ENCODE peak calls at places on chromosomes 13 and 19, in six cellular contexts. One of them, this sample, is unnamed.

GRCh38 chr19:10238172-10238783 is 7.1 kb upstream of the S1PR2 start:
- DNase-seq in ascending aorta: no peak
- DNase-seq in left ventricle myocardium inferior: peak; percentile 79
- DNase-seq in breast epithelium: no peak
- DNase-seq in spleen: no peak
- DNase-seq in CD4-positive, alpha-beta memory T cell: no peak
- DNase-seq in this sample: peak; percentile 85

GRCh38 chr19:48780684-48781391 is 25.5 kb downstream of the FGF21 start:
- DNase-seq in ascending aorta: no peak
- DNase-seq in left ventricle myocardium inferior: no peak
- DNase-seq in breast epithelium: no peak
- DNase-seq in spleen: no peak
- DNase-seq in CD4-positive, alpha-beta memory T cell: no peak
- DNase-seq in this sample: no peak

GRCh38 chr19:52211926-52212571 is 22.2 kb downstream of the PPP2R1A start:
- DNase-seq in ascending aorta: no peak
- DNase-seq in left ventricle myocardium inferior: no peak
- DNase-seq in breast epithelium: no peak
- DNase-seq in spleen: no peak
- DNase-seq in CD4-positive, alpha-beta memory T cell: no peak
- DNase-seq in this sample: no peak

GRCh38 chr13:113119822-113120189 is 2.8 kb upstream of the F10 start:
- DNase-seq in ascending aorta: peak; percentile 50
- DNase-seq in left ventricle myocardium inferior: no peak
- DNase-seq in breast epithelium: no peak
- DNase-seq in spleen: no peak
- DNase-seq in CD4-positive, alpha-beta memory T cell: no peak
- DNase-seq in this sample: no peak

GRCh38 chr19:10533656-10534386 is 9.9 kb upstream of the ATG4D start:
- DNase-seq in ascending aorta: no peak
- DNase-seq in left ventricle myocardium inferior: no peak
- DNase-seq in breast epithelium: no peak
- DNase-seq in spleen: no peak
- DNase-seq in CD4-positive, alpha-beta memory T cell: no peak
- DNase-seq in this sample: peak; percentile 12

GRCh38 chr13:38998739-38999138 is 8.1 kb upstream of the STOML3 start:
- DNase-seq in ascending aorta: no peak
- DNase-seq in left ventricle myocardium inferior: no peak
- DNase-seq in breast epithelium: no peak
- DNase-seq in spleen: no peak
- DNase-seq in CD4-positive, alpha-beta memory T cell: no peak
- DNase-seq in this sample: no peak

GRCh38 chr13:90868321-90868920 is 479.1 kb upstream of the MIR17HG start:
- DNase-seq in ascending aorta: no peak
- DNase-seq in left ventricle myocardium inferior: no peak
- DNase-seq in breast epithelium: no peak
- DNase-seq in spleen: no peak
- DNase-seq in CD4-positive, alpha-beta memory T cell: no peak
- DNase-seq in this sample: no peak

GRCh38 chr19:35882074-35882832 is 13.9 kb downstream of the APLP1 start:
- DNase-seq in ascending aorta: no peak
- DNase-seq in left ventricle myocardium inferior: no peak
- DNase-seq in breast epithelium: no peak
- DNase-seq in spleen: no peak
- DNase-seq in CD4-positive, alpha-beta memory T cell: peak; percentile 75
- DNase-seq in this sample: peak; percentile 51

GRCh38 chr13:20706661-20707060 is 3.2 kb downstream of the IL17D start:
- DNase-seq in ascending aorta: no peak
- DNase-seq in left ventricle myocardium inferior: no peak
- DNase-seq in breast epithelium: no peak
- DNase-seq in spleen: no peak
- DNase-seq in CD4-positive, alpha-beta memory T cell: no peak
- DNase-seq in this sample: no peak

GRCh38 chr13:29039212-29039611 is 219.1 kb downstream of the MTUS2 start:
- DNase-seq in ascending aorta: no peak
- DNase-seq in left ventricle myocardium inferior: no peak
- DNase-seq in breast epithelium: no peak
- DNase-seq in spleen: no peak
- DNase-seq in CD4-positive, alpha-beta memory T cell: no peak
- DNase-seq in this sample: no peak

GRCh38 chr19:50628146-50628545 is 11.5 kb downstream of the SYT3 start:
- DNase-seq in ascending aorta: no peak
- DNase-seq in left ventricle myocardium inferior: no peak
- DNase-seq in breast epithelium: no peak
- DNase-seq in spleen: peak; percentile 24
- DNase-seq in CD4-positive, alpha-beta memory T cell: no peak
- DNase-seq in this sample: no peak

GRCh38 chr19:15508035-15508710 is at the start of gene CYP4F22:
- DNase-seq in ascending aorta: no peak
- DNase-seq in left ventricle myocardium inferior: no peak
- DNase-seq in breast epithelium: no peak
- DNase-seq in spleen: no peak
- DNase-seq in CD4-positive, alpha-beta memory T cell: peak; percentile 15
- DNase-seq in this sample: no peak
- H3K4me3 ChIP-seq in ascending aorta: peak within 1 kb of the TSS; percentile 44
- H3K4me3 ChIP-seq in left ventricle myocardium inferior: peak within 1 kb of the TSS; percentile 43
- H3K4me3 ChIP-seq in breast epithelium: peak within 1 kb of the TSS; percentile 4
- H3K4me3 ChIP-seq in spleen: peak within 1 kb of the TSS; percentile 66
- H3K4me3 ChIP-seq in CD4-positive, alpha-beta memory T cell: no peak within 1 kb of the TSS
- H3K4me3 ChIP-seq in this sample: no peak within 1 kb of the TSS

GRCh38 chr13:109213714-109214113 is 572.7 kb downstream of the IRS2 start:
- DNase-seq in ascending aorta: no peak
- DNase-seq in left ventricle myocardium inferior: no peak
- DNase-seq in breast epithelium: no peak
- DNase-seq in spleen: no peak
- DNase-seq in CD4-positive, alpha-beta memory T cell: no peak
- DNase-seq in this sample: no peak

GRCh38 chr13:109211616-109212015 is 574.8 kb downstream of the IRS2 start:
- DNase-seq in ascending aorta: no peak
- DNase-seq in left ventricle myocardium inferior: no peak
- DNase-seq in breast epithelium: no peak
- DNase-seq in spleen: no peak
- DNase-seq in CD4-positive, alpha-beta memory T cell: no peak
- DNase-seq in this sample: no peak

GRCh38 chr13:109212630-109213029 is 573.8 kb downstream of the IRS2 start:
- DNase-seq in ascending aorta: no peak
- DNase-seq in left ventricle myocardium inferior: no peak
- DNase-seq in breast epithelium: no peak
- DNase-seq in spleen: no peak
- DNase-seq in CD4-positive, alpha-beta memory T cell: no peak
- DNase-seq in this sample: no peak

GRCh38 chr13:109214393-109214792 is 572.0 kb downstream of the IRS2 start:
- DNase-seq in ascending aorta: no peak
- DNase-seq in left ventricle myocardium inferior: no peak
- DNase-seq in breast epithelium: no peak
- DNase-seq in spleen: no peak
- DNase-seq in CD4-positive, alpha-beta memory T cell: no peak
- DNase-seq in this sample: no peak

DNA sequence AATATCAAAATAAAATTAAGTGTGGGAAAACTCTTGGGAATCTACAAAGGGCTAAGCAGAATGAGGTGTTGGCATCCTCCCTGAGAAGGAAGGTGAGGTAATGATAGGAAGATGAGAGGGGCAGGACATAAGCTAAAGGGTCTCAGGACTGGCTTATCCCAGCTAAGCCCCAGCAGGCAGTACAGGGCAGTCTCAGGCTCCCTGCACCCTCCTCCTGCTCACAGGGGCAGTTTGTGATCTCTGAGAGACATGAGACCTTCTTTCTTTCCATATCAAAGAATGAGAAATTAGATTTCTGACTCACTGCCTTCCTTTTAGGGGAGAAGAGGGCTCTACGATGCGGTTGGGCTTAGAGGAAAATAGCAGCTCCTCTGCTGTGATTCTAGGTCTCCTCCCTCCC is 571.0 kb downstream of the IRS2 start:
- DNase-seq in ascending aorta: no peak
- DNase-seq in left ventricle myocardium inferior: no peak
- DNase-seq in breast epithelium: no peak
- DNase-seq in spleen: no peak
- DNase-seq in CD4-positive, alpha-beta memory T cell: no peak
- DNase-seq in this sample: no peak
- H3K4me3 ChIP-seq in ascending aorta: no peak overlapping the region
- H3K4me3 ChIP-seq in left ventricle myocardium inferior: no peak overlapping the region
- H3K4me3 ChIP-seq in breast epithelium: no peak overlapping the region
- H3K4me3 ChIP-seq in spleen: no peak overlapping the region
- H3K4me3 ChIP-seq in CD4-positive, alpha-beta memory T cell: no peak overlapping the region
- H3K4me3 ChIP-seq in this sample: no peak overlapping the region

GRCh38 chr19:3586124-3586626 is 897 bp downstream of the GIPC3 start:
- DNase-seq in ascending aorta: no peak
- DNase-seq in left ventricle myocardium inferior: no peak
- DNase-seq in breast epithelium: no peak
- DNase-seq in spleen: no peak
- DNase-seq in CD4-positive, alpha-beta memory T cell: peak; percentile 29
- DNase-seq in this sample: no peak

GRCh38 chr19:3589949-3590348 is 4.7 kb downstream of the GIPC3 start:
- DNase-seq in ascending aorta: no peak
- DNase-seq in left ventricle myocardium inferior: no peak
- DNase-seq in breast epithelium: no peak
- DNase-seq in spleen: no peak
- DNase-seq in CD4-positive, alpha-beta memory T cell: no peak
- DNase-seq in this sample: no peak

GRCh38 chr19:3586707-3587346 is 1.5 kb downstream of the GIPC3 start:
- DNase-seq in ascending aorta: no peak
- DNase-seq in left ventricle myocardium inferior: no peak
- DNase-seq in breast epithelium: no peak
- DNase-seq in spleen: no peak
- DNase-seq in CD4-positive, alpha-beta memory T cell: no peak
- DNase-seq in this sample: no peak

GRCh38 chr19:3589439-3589838 is 4.2 kb downstream of the GIPC3 start:
- DNase-seq in ascending aorta: no peak
- DNase-seq in left ventricle myocardium inferior: no peak
- DNase-seq in breast epithelium: no peak
- DNase-seq in spleen: no peak
- DNase-seq in CD4-positive, alpha-beta memory T cell: no peak
- DNase-seq in this sample: no peak

DNA sequence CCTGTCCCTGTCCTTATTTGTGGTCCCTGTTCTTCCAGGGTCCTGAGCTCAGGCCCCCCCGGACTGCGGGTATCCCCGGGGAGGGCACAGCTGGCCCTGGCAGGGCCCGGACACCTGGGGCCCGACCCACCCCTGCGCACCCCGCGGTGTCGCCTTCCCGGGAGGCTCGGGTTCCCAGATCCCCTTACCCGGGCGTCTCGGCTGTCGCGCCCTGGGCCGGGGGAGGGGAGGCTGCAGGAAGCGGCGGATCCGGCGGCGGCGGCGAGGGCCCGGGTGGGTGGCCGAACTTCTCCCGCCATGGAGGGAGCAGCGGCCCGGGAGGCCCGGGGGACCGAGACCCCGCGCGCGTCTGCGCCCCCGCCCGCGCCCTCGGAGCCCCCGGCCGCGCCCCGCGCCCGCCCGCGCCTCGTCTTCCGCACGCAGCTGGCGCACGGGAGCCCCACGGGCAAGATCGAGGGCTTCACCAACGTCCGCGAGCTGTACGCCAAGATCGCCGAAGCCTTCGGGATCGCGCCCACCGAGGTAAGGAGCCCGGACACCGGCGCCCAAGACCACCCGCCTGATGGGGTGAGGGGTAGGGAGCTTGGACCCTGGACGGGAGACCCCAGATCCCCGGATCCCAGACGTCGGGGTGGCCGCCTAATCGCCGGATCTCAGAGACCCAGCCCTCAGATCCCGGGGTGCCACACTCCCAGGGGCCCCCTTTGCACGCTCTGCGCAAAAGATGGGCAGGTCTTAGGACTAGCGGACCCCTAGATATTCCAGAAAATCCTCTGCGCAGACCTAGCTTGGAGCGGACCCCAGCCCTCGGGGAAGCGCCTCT is at the start of gene GIPC3:
- DNase-seq in ascending aorta: peak; percentile 65
- DNase-seq in left ventricle myocardium inferior: no peak
- DNase-seq in breast epithelium: no peak
- DNase-seq in spleen: no peak
- DNase-seq in CD4-positive, alpha-beta memory T cell: no peak
- DNase-seq in this sample: no peak
- H3K4me3 ChIP-seq in ascending aorta: peak within 1 kb of the TSS; percentile 62
- H3K4me3 ChIP-seq in left ventricle myocardium inferior: peak within 1 kb of the TSS; percentile 61
- H3K4me3 ChIP-seq in breast epithelium: peak within 1 kb of the TSS; percentile 36
- H3K4me3 ChIP-seq in spleen: peak within 1 kb of the TSS; percentile 71
- H3K4me3 ChIP-seq in CD4-positive, alpha-beta memory T cell: no peak within 1 kb of the TSS
- H3K4me3 ChIP-seq in this sample: peak within 1 kb of the TSS; percentile 36

GRCh38 chr19:40193587-40193849 is 2.3 kb downstream of the MAP3K10 start:
- DNase-seq in ascending aorta: no peak
- DNase-seq in left ventricle myocardium inferior: no peak
- DNase-seq in breast epithelium: no peak
- DNase-seq in spleen: no peak
- DNase-seq in CD4-positive, alpha-beta memory T cell: no peak
- DNase-seq in this sample: no peak
- H3K4me3 ChIP-seq in ascending aorta: no peak overlapping the region
- H3K4me3 ChIP-seq in left ventricle myocardium inferior: no peak overlapping the region
- H3K4me3 ChIP-seq in breast epithelium: no peak overlapping the region
- H3K4me3 ChIP-seq in spleen: no peak overlapping the region
- H3K4me3 ChIP-seq in CD4-positive, alpha-beta memory T cell: no peak overlapping the region
- H3K4me3 ChIP-seq in this sample: no peak overlapping the region

GRCh38 chr19:13979224-13979623 is 26.9 kb downstream of the RFX1 start:
- DNase-seq in ascending aorta: no peak
- DNase-seq in left ventricle myocardium inferior: no peak
- DNase-seq in breast epithelium: no peak
- DNase-seq in spleen: no peak
- DNase-seq in CD4-positive, alpha-beta memory T cell: no peak
- DNase-seq in this sample: no peak
- H3K4me3 ChIP-seq in ascending aorta: peak overlapping the region; percentile 75
- H3K4me3 ChIP-seq in left ventricle myocardium inferior: peak overlapping the region; percentile 71
- H3K4me3 ChIP-seq in breast epithelium: peak overlapping the region; percentile 41
- H3K4me3 ChIP-seq in spleen: peak overlapping the region; percentile 67
- H3K4me3 ChIP-seq in CD4-positive, alpha-beta memory T cell: no peak overlapping the region
- H3K4me3 ChIP-seq in this sample: peak overlapping the region; percentile 18

GRCh38 chr19:45340899-45341453 is 426 bp downstream of the KLC3 start:
- DNase-seq in ascending aorta: no peak
- DNase-seq in left ventricle myocardium inferior: no peak
- DNase-seq in breast epithelium: no peak
- DNase-seq in spleen: no peak
- DNase-seq in CD4-positive, alpha-beta memory T cell: peak; percentile 3
- DNase-seq in this sample: no peak
- H3K4me3 ChIP-seq in ascending aorta: no peak overlapping the region
- H3K4me3 ChIP-seq in left ventricle myocardium inferior: peak overlapping the region; percentile 58
- H3K4me3 ChIP-seq in breast epithelium: no peak overlapping the region
- H3K4me3 ChIP-seq in spleen: peak overlapping the region; percentile 63
- H3K4me3 ChIP-seq in CD4-positive, alpha-beta memory T cell: no peak overlapping the region
- H3K4me3 ChIP-seq in this sample: peak overlapping the region; percentile 29